ENCODE peak calls at places on chromosome 18, in five cellular contexts. One of them, this sample, is unnamed.

GRCh38 chr18:371616-371998 is 103.8 kb upstream of the THOC1 start:
- DNase-seq in lower leg skin: no peak
- DNase-seq in breast epithelium: peak
- DNase-seq in Peyer's patch: no peak
- DNase-seq in heart left ventricle: no peak
- DNase-seq in this sample: no peak

GRCh38 chr18:55748227-55748738 is 160.3 kb upstream of the TCF4 start:
- DNase-seq in lower leg skin: no peak
- DNase-seq in breast epithelium: no peak
- DNase-seq in Peyer's patch: no peak
- DNase-seq in heart left ventricle: no peak
- DNase-seq in this sample: no peak

GRCh38 chr18:67475673-67476072 is 40.8 kb downstream of the DSEL start:
- DNase-seq in lower leg skin: no peak
- DNase-seq in breast epithelium: no peak
- DNase-seq in Peyer's patch: no peak
- DNase-seq in heart left ventricle: no peak
- DNase-seq in this sample: no peak

GRCh38 chr18:36481201-36481657 is 183.7 kb downstream of the FHOD3 start:
- DNase-seq in lower leg skin: no peak
- DNase-seq in breast epithelium: no peak
- DNase-seq in Peyer's patch: no peak
- DNase-seq in heart left ventricle: no peak
- DNase-seq in this sample: no peak

GRCh38 chr18:45044787-45045186 is 364.1 kb downstream of the SETBP1 start:
- DNase-seq in lower leg skin: no peak
- DNase-seq in breast epithelium: no peak
- DNase-seq in Peyer's patch: peak
- DNase-seq in heart left ventricle: no peak
- DNase-seq in this sample: no peak

GRCh38 chr18:13613591-13614317 is 112.6 kb downstream of the FAM210A start:
- DNase-seq in lower leg skin: no peak
- DNase-seq in breast epithelium: no peak
- DNase-seq in Peyer's patch: peak
- DNase-seq in heart left ventricle: no peak
- DNase-seq in this sample: no peak

GRCh38 chr18:3114456-3114855 is 101.5 kb upstream of the LPIN2 start:
- DNase-seq in lower leg skin: no peak
- DNase-seq in breast epithelium: no peak
- DNase-seq in Peyer's patch: no peak
- DNase-seq in heart left ventricle: no peak
- DNase-seq in this sample: no peak

GRCh38 chr18:61608306-61608705 is 275.1 kb downstream of the CDH20 start:
- DNase-seq in lower leg skin: no peak
- DNase-seq in breast epithelium: no peak
- DNase-seq in Peyer's patch: no peak
- DNase-seq in heart left ventricle: no peak
- DNase-seq in this sample: no peak

GRCh38 chr18:61901334-61901986 is 8.7 kb upstream of the RNF152 start:
- DNase-seq in lower leg skin: no peak
- DNase-seq in breast epithelium: no peak
- DNase-seq in Peyer's patch: peak
- DNase-seq in heart left ventricle: peak
- DNase-seq in this sample: peak

GRCh38 chr18:12376034-12376717 is 851 bp downstream of the AFG3L2 start:
- DNase-seq in lower leg skin: peak
- DNase-seq in breast epithelium: no peak
- DNase-seq in Peyer's patch: peak
- DNase-seq in heart left ventricle: peak
- DNase-seq in this sample: no peak

GRCh38 chr18:49459404-49460171 is 857 bp downstream of the DYM start:
- DNase-seq in lower leg skin: peak
- DNase-seq in breast epithelium: no peak
- DNase-seq in Peyer's patch: no peak
- DNase-seq in heart left ventricle: no peak
- DNase-seq in this sample: peak

GRCh38 chr18:59505311-59505710 is 146.2 kb upstream of the LMAN1 start:
- DNase-seq in lower leg skin: no peak
- DNase-seq in breast epithelium: no peak
- DNase-seq in Peyer's patch: no peak
- DNase-seq in heart left ventricle: no peak
- DNase-seq in this sample: no peak

GRCh38 chr18:8084160-8084559 is 517.0 kb downstream of the PTPRM start:
- DNase-seq in lower leg skin: no peak
- DNase-seq in breast epithelium: no peak
- DNase-seq in Peyer's patch: no peak
- DNase-seq in heart left ventricle: peak
- DNase-seq in this sample: peak

GRCh38 chr18:23710068-23710527 is 20.8 kb downstream of the LAMA3 start:
- DNase-seq in lower leg skin: no peak
- DNase-seq in breast epithelium: no peak
- DNase-seq in Peyer's patch: no peak
- DNase-seq in heart left ventricle: no peak
- DNase-seq in this sample: no peak

GRCh38 chr18:59357928-59358327 is 1.1 kb downstream of the LMAN1 start:
- DNase-seq in lower leg skin: no peak
- DNase-seq in breast epithelium: no peak
- DNase-seq in Peyer's patch: no peak
- DNase-seq in heart left ventricle: no peak
- DNase-seq in this sample: peak

GRCh38 chr18:77114070-77114563 is 18.5 kb downstream of the MBP start:
- DNase-seq in lower leg skin: no peak
- DNase-seq in breast epithelium: no peak
- DNase-seq in Peyer's patch: no peak
- DNase-seq in heart left ventricle: no peak
- DNase-seq in this sample: no peak

GRCh38 chr18:77110936-77111335 is 21.6 kb downstream of the MBP start:
- DNase-seq in lower leg skin: no peak
- DNase-seq in breast epithelium: no peak
- DNase-seq in Peyer's patch: no peak
- DNase-seq in heart left ventricle: no peak
- DNase-seq in this sample: no peak

GRCh38 chr18:77113361-77114069 is 19.1 kb downstream of the MBP start:
- DNase-seq in lower leg skin: no peak
- DNase-seq in breast epithelium: no peak
- DNase-seq in Peyer's patch: no peak
- DNase-seq in heart left ventricle: no peak
- DNase-seq in this sample: no peak

GRCh38 chr18:77111449-77112160 is 21.0 kb downstream of the MBP start:
- DNase-seq in lower leg skin: peak
- DNase-seq in breast epithelium: no peak
- DNase-seq in Peyer's patch: no peak
- DNase-seq in heart left ventricle: no peak
- DNase-seq in this sample: no peak

GRCh38 chr18:77112161-77112801 is 20.3 kb downstream of the MBP start:
- DNase-seq in lower leg skin: no peak
- DNase-seq in breast epithelium: no peak
- DNase-seq in Peyer's patch: no peak
- DNase-seq in heart left ventricle: no peak
- DNase-seq in this sample: no peak
- TF ChIP-seq POLR2A in lower leg skin: no peak
- TF ChIP-seq POLR2A in breast epithelium: no peak
- TF ChIP-seq POLR2A in Peyer's patch: no peak
- TF ChIP-seq POLR2A in heart left ventricle: no peak
- TF ChIP-seq POLR2A in this sample: no peak

DNA sequence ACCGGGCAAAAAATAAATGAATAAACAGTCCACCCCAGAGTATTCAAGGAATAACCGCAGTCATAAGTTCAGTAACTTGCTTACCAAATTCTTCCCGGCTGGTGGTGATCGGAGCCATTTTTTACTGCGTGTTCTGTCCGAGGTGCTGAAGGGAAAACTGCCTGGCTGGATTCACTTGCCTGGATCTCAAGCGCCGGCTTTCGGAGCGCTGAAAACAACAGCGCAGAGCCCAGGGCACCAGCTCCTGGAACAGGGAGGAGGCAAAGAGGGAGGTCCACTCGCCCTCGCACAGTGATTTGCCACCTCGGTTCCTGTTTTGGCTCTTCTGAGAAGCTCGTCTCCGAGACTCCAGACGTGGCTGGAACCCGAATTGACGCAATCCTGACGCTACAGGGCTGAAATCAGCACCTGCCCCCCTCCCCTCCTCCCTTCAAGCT is at the start of gene SYT4:
- DNase-seq in lower leg skin: no peak
- DNase-seq in breast epithelium: no peak
- DNase-seq in Peyer's patch: no peak
- DNase-seq in heart left ventricle: peak
- DNase-seq in this sample: no peak
- TF ChIP-seq POLR2A in lower leg skin: no peak
- TF ChIP-seq POLR2A in breast epithelium: no peak
- TF ChIP-seq POLR2A in Peyer's patch: no peak
- TF ChIP-seq POLR2A in heart left ventricle: no peak
- TF ChIP-seq POLR2A in this sample: no peak

GRCh38 chr18:77980275-77980674 is 730.6 kb downstream of the GALR1 start:
- DNase-seq in lower leg skin: no peak
- DNase-seq in breast epithelium: no peak
- DNase-seq in Peyer's patch: no peak
- DNase-seq in heart left ventricle: no peak
- DNase-seq in this sample: no peak
- TF ChIP-seq POLR2A in lower leg skin: no peak
- TF ChIP-seq POLR2A in breast epithelium: no peak
- TF ChIP-seq POLR2A in Peyer's patch: no peak
- TF ChIP-seq POLR2A in heart left ventricle: no peak
- TF ChIP-seq POLR2A in this sample: no peak

GRCh38 chr18:31230495-31230894 is 67.8 kb upstream of the DSC1 start:
- DNase-seq in lower leg skin: no peak
- DNase-seq in breast epithelium: no peak
- DNase-seq in Peyer's patch: no peak
- DNase-seq in heart left ventricle: no peak
- DNase-seq in this sample: no peak
- TF ChIP-seq POLR2A in lower leg skin: no peak
- TF ChIP-seq POLR2A in breast epithelium: no peak
- TF ChIP-seq POLR2A in Peyer's patch: no peak
- TF ChIP-seq POLR2A in heart left ventricle: no peak
- TF ChIP-seq POLR2A in this sample: no peak

GRCh38 chr18:11147962-11148654 is 1.3 kb downstream of the PIEZO2 start:
- DNase-seq in lower leg skin: no peak
- DNase-seq in breast epithelium: no peak
- DNase-seq in Peyer's patch: no peak
- DNase-seq in heart left ventricle: no peak
- DNase-seq in this sample: no peak

GRCh38 chr18:11147371-11147860 is 2.0 kb downstream of the PIEZO2 start:
- DNase-seq in lower leg skin: no peak
- DNase-seq in breast epithelium: no peak
- DNase-seq in Peyer's patch: no peak
- DNase-seq in heart left ventricle: no peak
- DNase-seq in this sample: no peak

GRCh38 chr18:11146947-11147345 is 2.4 kb downstream of the PIEZO2 start:
- DNase-seq in lower leg skin: no peak
- DNase-seq in breast epithelium: no peak
- DNase-seq in Peyer's patch: no peak
- DNase-seq in heart left ventricle: no peak
- DNase-seq in this sample: no peak

GRCh38 chr18:11145413-11146191 is 3.8 kb downstream of the PIEZO2 start:
- DNase-seq in lower leg skin: no peak
- DNase-seq in breast epithelium: no peak
- DNase-seq in Peyer's patch: no peak
- DNase-seq in heart left ventricle: no peak
- DNase-seq in this sample: no peak

GRCh38 chr18:11146238-11146946 is 3.0 kb downstream of the PIEZO2 start:
- DNase-seq in lower leg skin: no peak
- DNase-seq in breast epithelium: no peak
- DNase-seq in Peyer's patch: no peak
- DNase-seq in heart left ventricle: peak
- DNase-seq in this sample: no peak
- TF ChIP-seq POLR2A in lower leg skin: no peak
- TF ChIP-seq POLR2A in breast epithelium: no peak
- TF ChIP-seq POLR2A in Peyer's patch: no peak
- TF ChIP-seq POLR2A in heart left ventricle: no peak
- TF ChIP-seq POLR2A in this sample: no peak

GRCh38 chr18:50895350-50896045 is 16.6 kb downstream of the ME2 start:
- DNase-seq in lower leg skin: no peak
- DNase-seq in breast epithelium: no peak
- DNase-seq in Peyer's patch: no peak
- DNase-seq in heart left ventricle: no peak
- DNase-seq in this sample: no peak
- TF ChIP-seq POLR2A in lower leg skin: no peak
- TF ChIP-seq POLR2A in breast epithelium: no peak
- TF ChIP-seq POLR2A in Peyer's patch: no peak
- TF ChIP-seq POLR2A in heart left ventricle: no peak
- TF ChIP-seq POLR2A in this sample: no peak

DNA sequence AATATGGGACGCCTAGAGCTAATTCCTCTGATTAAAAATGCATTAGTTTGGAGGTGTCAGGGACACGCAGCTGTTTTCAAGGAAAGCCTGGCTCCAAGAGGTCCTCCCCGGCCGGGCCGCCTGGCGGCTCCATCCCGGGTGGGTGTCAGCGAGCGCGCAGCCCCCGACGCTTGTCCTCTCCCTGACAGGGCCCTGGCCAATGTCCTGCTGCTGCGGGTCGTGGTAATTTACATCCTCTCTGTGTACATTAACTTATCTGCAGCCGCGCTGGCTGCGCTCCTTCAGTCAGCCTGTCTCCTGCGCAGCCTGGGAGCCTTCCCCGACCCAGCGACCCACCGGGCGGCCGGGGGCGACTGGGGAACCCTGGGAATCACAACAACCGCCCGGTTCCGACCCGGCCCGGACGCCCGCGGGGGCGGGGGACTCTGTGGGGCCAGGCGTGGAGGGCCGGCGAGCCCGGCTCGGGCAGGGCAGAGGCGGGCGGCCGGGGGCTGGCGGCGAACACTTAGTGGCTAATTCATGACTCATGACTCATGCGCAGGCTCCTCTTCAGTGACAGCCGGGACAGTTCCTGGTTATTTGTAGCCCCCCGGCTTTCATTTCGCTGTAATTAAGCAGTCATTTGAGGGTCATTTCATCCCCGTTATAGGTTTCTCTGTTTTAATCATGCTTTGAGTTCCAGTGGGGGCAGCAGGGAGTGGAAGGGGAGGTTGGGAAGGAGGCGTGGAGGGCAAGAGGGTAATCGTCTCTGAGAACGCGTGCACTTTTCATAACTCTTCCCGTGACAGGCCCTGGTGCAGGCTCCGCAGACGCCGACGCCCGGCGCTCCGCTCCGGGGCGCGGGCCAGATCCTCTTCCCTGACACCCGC is 141.9 kb upstream of the CTAGE1 start:
- DNase-seq in lower leg skin: no peak
- DNase-seq in breast epithelium: no peak
- DNase-seq in Peyer's patch: peak
- DNase-seq in heart left ventricle: peak
- DNase-seq in this sample: peak
- TF ChIP-seq POLR2A in lower leg skin: no peak
- TF ChIP-seq POLR2A in breast epithelium: no peak
- TF ChIP-seq POLR2A in Peyer's patch: peak
- TF ChIP-seq POLR2A in heart left ventricle: no peak
- TF ChIP-seq POLR2A in this sample: peak

GRCh38 chr18:63237486-63237885 is 82.1 kb downstream of the BCL2 start:
- DNase-seq in lower leg skin: no peak
- DNase-seq in breast epithelium: no peak
- DNase-seq in Peyer's patch: no peak
- DNase-seq in heart left ventricle: no peak
- DNase-seq in this sample: no peak

GRCh38 chr18:63238711-63239110 is 80.9 kb downstream of the BCL2 start:
- DNase-seq in lower leg skin: no peak
- DNase-seq in breast epithelium: no peak
- DNase-seq in Peyer's patch: no peak
- DNase-seq in heart left ventricle: no peak
- DNase-seq in this sample: no peak

GRCh38 chr18:63236417-63236816 is 83.2 kb downstream of the BCL2 start:
- DNase-seq in lower leg skin: peak
- DNase-seq in breast epithelium: no peak
- DNase-seq in Peyer's patch: no peak
- DNase-seq in heart left ventricle: peak
- DNase-seq in this sample: no peak

GRCh38 chr18:63236990-63237389 is 82.6 kb downstream of the BCL2 start:
- DNase-seq in lower leg skin: peak
- DNase-seq in breast epithelium: no peak
- DNase-seq in Peyer's patch: no peak
- DNase-seq in heart left ventricle: peak
- DNase-seq in this sample: no peak

GRCh38 chr18:63237911-63238710 is 81.5 kb downstream of the BCL2 start:
- DNase-seq in lower leg skin: no peak
- DNase-seq in breast epithelium: peak
- DNase-seq in Peyer's patch: no peak
- DNase-seq in heart left ventricle: peak
- DNase-seq in this sample: peak
- TF ChIP-seq POLR2A in lower leg skin: no peak
- TF ChIP-seq POLR2A in breast epithelium: no peak
- TF ChIP-seq POLR2A in Peyer's patch: no peak
- TF ChIP-seq POLR2A in heart left ventricle: no peak
- TF ChIP-seq POLR2A in this sample: no peak

This sample was measured in H54.